ENCODE peak calls at places on chromosomes 2 and 18, in nine cellular contexts. S is WTC11; A is AG10803; H is dorsolateral prefrontal cortex; X is stimulated activated CD4-positive, alpha-beta T cell treated with anti-CD3 and anti-CD28 coated beads, Interleukin-4, amount 100 ng/mL, for 4 hours; W is myocyte; N is Right ventricle myocardium superior; O is body of pancreas; V is tibial nerve. Y is an unnamed sample.

GRCh38 chr2:152542995-152543481 is 174.2 kb downstream of the PRPF40A start:
- DNase-seq in V (no peak), A (peak), X (no peak), H (peak), N (no peak), W (peak), S (no peak), O (no peak), Y (no peak)

GRCh38 chr2:120253021-120253882 is 600 bp downstream of the RALB start:
- DNase-seq in H (peak), X (peak), W (peak), A (peak), O (peak), V (peak), N (peak), S (peak), Y (peak)

GRCh38 chr2:233758168-233758567 is 1.9 kb upstream of the UGT1A1 start:
- DNase-seq in S (no peak), W (no peak), A (no peak), V (no peak), N (no peak), X (no peak), H (no peak), O (no peak), Y (no peak)

GRCh38 chr2:99238599-99238998 is 16.9 kb downstream of the LYG2 start:
- DNase-seq in W (no peak), A (no peak), O (no peak), N (no peak), H (no peak), X (no peak), V (no peak), S (no peak), Y (peak)

GRCh38 chr2:191319181-191319580 is 74.0 kb downstream of the MYO1B start:
- DNase-seq in W (peak), A (no peak), V (no peak), X (no peak), H (no peak), S (no peak), N (no peak), O (no peak), Y (no peak)

GRCh38 chr18:79540161-79540913 is 139.3 kb upstream of the CTDP1 start:
- DNase-seq in N (no peak), O (no peak), W (no peak), A (peak), X (no peak), V (no peak), H (no peak), S (no peak), Y (no peak)

GRCh38 chr2:232340171-232340935 is 38.2 kb upstream of the ALPP start:
- DNase-seq in O (no peak), N (no peak), V (no peak), W (no peak), X (no peak), S (peak), H (no peak), A (no peak), Y (no peak)

GRCh38 chr18:50432915-50433314 is 58.1 kb downstream of the SKA1 start:
- DNase-seq in X (no peak), V (no peak), O (no peak), A (no peak), S (no peak), W (no peak), N (no peak), H (no peak), Y (peak)

GRCh38 chr2:36626071-36626470 is 28.1 kb upstream of the FEZ2 start:
- DNase-seq in N (no peak), X (no peak), O (no peak), A (no peak), V (no peak), H (no peak), S (no peak), W (no peak), Y (no peak)

GRCh38 chr2:149489452-149489851 is 98.1 kb downstream of the MMADHC start:
- DNase-seq in V (no peak), S (peak), H (no peak), O (no peak), N (no peak), X (no peak), A (no peak), W (no peak), Y (no peak)

GRCh38 chr2:29393676-29394075 is 278.5 kb downstream of the CLIP4 start:
- DNase-seq in O (no peak), N (no peak), S (no peak), X (no peak), H (no peak), W (no peak), V (no peak), A (no peak), Y (no peak)

GRCh38 chr18:46622999-46623398 is 34.0 kb downstream of the LOXHD1 start:
- DNase-seq in S (no peak), X (no peak), O (no peak), W (peak), N (no peak), A (peak), H (no peak), V (no peak), Y (no peak)

GRCh38 chr2:85936421-85937068 is 47.8 kb upstream of the ST3GAL5 start:
- DNase-seq in N (no peak), H (no peak), A (no peak), S (no peak), V (no peak), O (no peak), W (no peak), X (no peak), Y (no peak)

GRCh38 chr2:202039278-202040100 is 5.8 kb downstream of the FZD7 start:
- DNase-seq in O (no peak), A (no peak), N (no peak), X (no peak), S (no peak), W (no peak), H (no peak), V (no peak), Y (no peak)

GRCh38 chr2:121902616-121903015 is 147.2 kb downstream of the TSN start:
- DNase-seq in X (no peak), V (no peak), W (no peak), N (no peak), A (no peak), S (no peak), O (no peak), H (no peak), Y (peak)

GRCh38 chr2:231200805-231201474 is 2.5 kb downstream of the ARMC9 start:
- DNase-seq in S (no peak), W (no peak), V (no peak), H (no peak), X (no peak), O (no peak), A (peak), N (no peak), Y (peak)

GRCh38 chr2:72236445-72237067 is 88.9 kb upstream of the CYP26B1 start:
- DNase-seq in H (no peak), X (no peak), S (no peak), A (peak), N (no peak), O (no peak), V (no peak), W (peak), Y (no peak)

GRCh38 chr2:12759248-12759647 is 42.5 kb downstream of the TRIB2 start:
- DNase-seq in N (no peak), X (no peak), O (no peak), A (peak), W (peak), H (no peak), V (no peak), S (no peak), Y (no peak)

Y was measured in K562.